ENCODE peak calls at places on chromosomes 2 and 18, in four cellular contexts. D, M, Z and U are unnamed samples.

GRCh38 chr2:148756292-148756975 is 111.9 kb downstream of the EPC2 start:
- DNase-seq in D (no peak), M (no peak), Z (no peak), U (peak; percentile 91)

GRCh38 chr2:56015631-56016251 is 92.2 kb upstream of the EFEMP1 start:
- DNase-seq in D (peak; percentile 53), M (no peak), Z (no peak), U (no peak)

GRCh38 chr2:99448556-99448955 is 41.3 kb downstream of the REV1 start:
- DNase-seq in D (no peak), M (no peak), Z (no peak), U (peak; percentile 98)

GRCh38 chr18:36412778-36413177 is 115.3 kb downstream of the FHOD3 start:
- DNase-seq in D (peak; percentile 77), M (no peak), Z (no peak), U (peak; percentile 46)

GRCh38 chr18:35386600-35387366 is 9.6 kb upstream of the ZNF396 start:
- DNase-seq in D (peak; percentile 87), M (peak; percentile 66), Z (peak; percentile 52), U (peak; percentile 80)

GRCh38 chr2:32772623-32773221 is 144.9 kb downstream of the TTC27 start:
- DNase-seq in D (peak; percentile 61), M (no peak), Z (no peak), U (peak; percentile 54)

GRCh38 chr2:100817388-100817985 is 2.5 kb upstream of the NPAS2 start:
- DNase-seq in D (no peak), M (no peak), Z (no peak), U (peak; percentile 17)

GRCh38 chr2:42239289-42239661 is 70.1 kb downstream of the EML4 start:
- DNase-seq in D (no peak), M (no peak), Z (no peak), U (no peak)

GRCh38 chr2:65671670-65672069 is 239.3 kb upstream of the SPRED2 start:
- DNase-seq in D (peak; percentile 78), M (no peak), Z (no peak), U (no peak)

GRCh38 chr2:216619411-216620393 is 13.5 kb upstream of the IGFBP2 start:
- DNase-seq in D (peak; percentile 68), M (no peak), Z (no peak), U (peak; percentile 56)

GRCh38 chr2:152646775-152647174 is 70.5 kb downstream of the PRPF40A start:
- DNase-seq in D (no peak), M (no peak), Z (peak; percentile 37), U (peak; percentile 92)

GRCh38 chr2:45922577-45922988 is 271.1 kb downstream of the PRKCE start:
- DNase-seq in D (peak; percentile 57), M (no peak), Z (no peak), U (no peak)

GRCh38 chr18:33581816-33582215 is 3.8 kb downstream of the ASXL3 start:
- DNase-seq in D (no peak), M (no peak), Z (no peak), U (no peak)

GRCh38 chr2:201891676-201892075 is 85.3 kb downstream of the CDK15 start:
- DNase-seq in D (no peak), M (no peak), Z (no peak), U (no peak)

GRCh38 chr2:26068602-26069298 is 34.9 kb downstream of the RAB10 start:
- DNase-seq in D (no peak), M (no peak), Z (no peak), U (peak; percentile 94)

GRCh38 chr2:86649119-86649947 is 25.7 kb upstream of the RNF103 start:
- DNase-seq in D (no peak), M (no peak), Z (no peak), U (no peak)

GRCh38 chr2:25251032-25251460 is 82.7 kb upstream of the POMC start:
- DNase-seq in D (no peak), M (no peak), Z (no peak), U (peak; percentile 6)

GRCh38 chr18:13474907-13475306 is 251.5 kb downstream of the FAM210A start:
- DNase-seq in D (no peak), M (no peak), Z (no peak), U (no peak)

GRCh38 chr2:114729025-114729424 is 286.6 kb downstream of the DPP10 start:
- DNase-seq in D (no peak), M (no peak), Z (no peak), U (peak; percentile 21)

GRCh38 chr2:237617305-237617982 is 9.9 kb upstream of the LRRFIP1 start:
- DNase-seq in D (no peak), M (no peak), Z (no peak), U (no peak)

GRCh38 chr2:206277503-206277902 is 3.0 kb downstream of the ZDBF2 start:
- DNase-seq in D (no peak), M (no peak), Z (no peak), U (no peak)

GRCh38 chr2:85524567-85524923 is 14.4 kb upstream of the MAT2A start:
- DNase-seq in D (peak; percentile 72), M (no peak), Z (peak; percentile 62), U (no peak)

GRCh38 chr2:201904529-201905420 is 98.4 kb downstream of the CDK15 start:
- DNase-seq in D (peak; percentile 71), M (no peak), Z (no peak), U (no peak)

GRCh38 chr2:230849633-230850357 is 14.9 kb upstream of the ITM2C start:
- DNase-seq in D (peak; percentile 97), M (peak; percentile 63), Z (no peak), U (no peak)

GRCh38 chr2:241136661-241137260 is 12.5 kb downstream of the PASK start:
- DNase-seq in D (no peak), M (peak; percentile 34), Z (no peak), U (no peak)

GRCh38 chr2:165390875-165391274 is 78.6 kb upstream of the CSRNP3 start:
- DNase-seq in D (no peak), M (no peak), Z (no peak), U (no peak)

GRCh38 chr18:22088976-22089375 is 80.4 kb upstream of the GATA6 start:
- DNase-seq in D (no peak), M (no peak), Z (no peak), U (no peak)

GRCh38 chr18:8747440-8747937 is 42.1 kb downstream of the MTCL1 start:
- DNase-seq in D (no peak), M (no peak), Z (no peak), U (peak; percentile 62)

GRCh38 chr2:140641163-140641562 is 1489.7 kb downstream of the LRP1B start:
- DNase-seq in D (no peak), M (no peak), Z (no peak), U (no peak)

GRCh38 chr18:58862851-58863538 is 1.7 kb upstream of the ZNF532 start:
- DNase-seq in D (peak; percentile 70), M (peak; percentile 69), Z (no peak), U (peak; percentile 43)

GRCh38 chr18:31503011-31503410 is 5.0 kb downstream of the DSG2 start:
- DNase-seq in D (no peak), M (no peak), Z (no peak), U (no peak)

GRCh38 chr2:83055338-83056010 is 1403.6 kb downstream of the SUCLG1 start:
- DNase-seq in D (no peak), M (no peak), Z (no peak), U (peak; percentile 84)

GRCh38 chr2:65379721-65380171 is 52.7 kb downstream of the SPRED2 start:
- DNase-seq in D (no peak), M (no peak), Z (no peak), U (no peak)

DNA sequence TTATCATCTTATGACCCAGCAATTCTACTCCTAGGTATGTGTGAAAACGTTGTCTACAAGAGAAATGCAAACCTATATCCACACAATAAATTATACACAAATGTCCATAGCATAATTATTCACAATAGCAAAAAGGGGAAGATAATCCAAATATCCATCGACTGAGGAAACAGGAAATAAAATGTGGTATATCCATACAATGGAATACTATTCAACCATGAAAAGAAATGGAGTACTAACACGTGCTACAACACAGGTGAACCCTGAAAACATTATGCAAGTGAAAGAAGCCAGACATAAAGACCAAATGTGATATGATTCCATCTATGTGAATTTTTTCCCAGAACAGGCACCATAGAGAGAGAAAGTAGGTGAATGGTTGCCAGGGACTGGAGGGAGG is 72.1 kb downstream of the ACOXL start:
- DNase-seq in D (no peak), M (no peak), Z (no peak), U (no peak)
- H3K27me3 ChIP-seq in D (no peaks in the 10 kb centered on the region), M (no peaks in the 10 kb centered on the region), Z (no peaks in the 10 kb centered on the region), U (no peaks in the 10 kb centered on the region)

GRCh38 chr2:236341066-236341465 is 76.9 kb upstream of the ASB18 start:
- DNase-seq in D (no peak), M (no peak), Z (no peak), U (no peak)
- H3K27me3 ChIP-seq in D (no peaks in the 10 kb centered on the region), M (no peaks in the 10 kb centered on the region), Z (no peaks in the 10 kb centered on the region), U (no peaks in the 10 kb centered on the region)

GRCh38 chr2:19949071-19949470 is 40.8 kb downstream of the WDR35 start:
- DNase-seq in D (no peak), M (no peak), Z (no peak), U (no peak)
- H3K27me3 ChIP-seq in D (no peaks in the 10 kb centered on the region), M (no peaks in the 10 kb centered on the region), Z (no peaks in the 10 kb centered on the region), U (no peaks in the 10 kb centered on the region)

DNA sequence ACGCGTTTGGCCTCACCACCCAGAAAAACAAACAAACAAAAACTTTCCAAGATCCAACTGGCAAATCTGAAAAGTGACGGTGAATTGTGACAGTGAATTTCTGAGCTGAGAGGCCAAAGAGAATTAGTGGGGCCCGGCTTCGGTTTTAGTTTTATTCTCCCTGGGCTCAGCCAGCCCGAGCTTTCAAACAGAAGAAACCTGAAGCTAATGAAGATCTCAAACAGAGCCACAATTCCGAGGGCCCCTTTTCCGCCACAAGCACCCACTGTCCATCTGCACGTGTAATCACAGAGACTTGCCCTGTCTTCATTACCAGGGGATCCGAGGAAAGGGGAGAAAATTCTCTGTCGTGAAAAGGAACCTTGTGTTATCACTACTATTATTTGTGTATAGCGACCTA is 4.2 kb upstream of the ONECUT2 start:
- DNase-seq in D (peak; percentile 65), M (no peak), Z (no peak), U (no peak)
- H3K27me3 ChIP-seq in D (peaks cover 92% of the 10 kb centered on the region), M (no peaks in the 10 kb centered on the region), Z (peaks cover 31% of the 10 kb centered on the region), U (peaks cover 64% of the 10 kb centered on the region)

GRCh38 chr18:11148655-11149440 is 521 bp downstream of the PIEZO2 start:
- DNase-seq in D (peak; percentile 77), M (peak; percentile 53), Z (no peak), U (no peak)

GRCh38 chr18:11149441-11150270 is at the start of gene PIEZO2:
- DNase-seq in D (peak; percentile 95), M (peak; percentile 73), Z (peak; percentile 24), U (no peak)

GRCh38 chr18:11147962-11148654 is 1.3 kb downstream of the PIEZO2 start:
- DNase-seq in D (peak; percentile 73), M (no peak), Z (no peak), U (no peak)

GRCh38 chr18:11147371-11147860 is 2.0 kb downstream of the PIEZO2 start:
- DNase-seq in D (peak; percentile 72), M (no peak), Z (no peak), U (no peak)

GRCh38 chr18:11150271-11150615 is 874 bp upstream of the PIEZO2 start:
- DNase-seq in D (peak; percentile 75), M (no peak), Z (no peak), U (no peak)
- H3K27me3 ChIP-seq in D (peaks cover 58% of the 10 kb centered on the region), M (no peaks in the 10 kb centered on the region), Z (peaks cover 10% of the 10 kb centered on the region), U (peaks cover 5% of the 10 kb centered on the region)

DNA sequence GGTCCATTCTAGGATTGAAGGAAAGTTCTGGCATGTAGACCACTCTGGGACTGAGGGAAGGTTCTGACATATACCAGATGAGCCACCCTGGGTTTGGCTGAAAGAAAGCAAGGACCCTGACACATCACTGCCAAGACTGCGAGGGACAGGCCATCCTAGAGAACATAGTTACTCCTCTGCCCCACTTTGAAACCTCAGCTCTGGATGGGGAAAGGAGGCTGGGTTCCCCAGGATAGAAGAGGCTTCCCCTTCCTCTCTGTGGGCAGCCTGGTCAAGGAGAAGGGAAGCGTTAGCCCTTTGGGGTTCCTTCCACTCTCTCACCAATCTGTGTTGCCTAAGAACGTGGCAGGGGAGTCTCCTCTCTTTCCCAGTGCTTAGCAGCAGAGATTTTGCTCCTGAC is 165.9 kb downstream of the CLIP4 start:
- DNase-seq in D (peak; percentile 24), M (no peak), Z (no peak), U (no peak)
- H3K27me3 ChIP-seq in D (no peaks in the 10 kb centered on the region), M (no peaks in the 10 kb centered on the region), Z (no peaks in the 10 kb centered on the region), U (no peaks in the 10 kb centered on the region)